ENCODE peak calls at places on chromosome X, in four cellular contexts. One of them, this sample, is unnamed.

GRCh38 chrX:80430826-80431501 is 10.7 kb downstream of the TENT5D start:
- DNase-seq in WTC11: peak; percentile 11
- DNase-seq in HepG2: no peak
- DNase-seq in K562: peak; percentile 14
- DNase-seq in this sample: peak; percentile 4

GRCh38 chrX:118702741-118703140 is 24.7 kb upstream of the IL13RA1 start:
- DNase-seq in WTC11: no peak
- DNase-seq in HepG2: peak; percentile 73
- DNase-seq in K562: no peak
- DNase-seq in this sample: no peak

GRCh38 chrX:152913354-152913753 is 15.5 kb downstream of the ZNF185 start:
- DNase-seq in WTC11: no peak
- DNase-seq in HepG2: no peak
- DNase-seq in K562: no peak
- DNase-seq in this sample: no peak

GRCh38 chrX:123648028-123648810 is 84.6 kb downstream of the THOC2 start:
- DNase-seq in WTC11: peak; percentile 60
- DNase-seq in HepG2: peak; percentile 81
- DNase-seq in K562: no peak
- DNase-seq in this sample: peak; percentile 58

GRCh38 chrX:151722241-151722846 is 6.5 kb downstream of the FATE1 start:
- DNase-seq in WTC11: peak; percentile 71
- DNase-seq in HepG2: peak; percentile 7
- DNase-seq in K562: peak; percentile 59
- DNase-seq in this sample: peak; percentile 77

GRCh38 chrX:15293471-15293870 is 22.0 kb downstream of the ASB11 start:
- DNase-seq in WTC11: no peak
- DNase-seq in HepG2: no peak
- DNase-seq in K562: no peak
- DNase-seq in this sample: no peak

GRCh38 chrX:24208494-24209240 is 59.1 kb downstream of the ZFX start:
- DNase-seq in WTC11: no peak
- DNase-seq in HepG2: no peak
- DNase-seq in K562: no peak
- DNase-seq in this sample: no peak

GRCh38 chrX:8345473-8345872 is 119.2 kb upstream of the VCX3B start:
- DNase-seq in WTC11: no peak
- DNase-seq in HepG2: peak; percentile 3
- DNase-seq in K562: no peak
- DNase-seq in this sample: no peak

GRCh38 chrX:112043997-112044396 is 38.6 kb downstream of the TRPC5 start:
- DNase-seq in WTC11: no peak
- DNase-seq in HepG2: no peak
- DNase-seq in K562: no peak
- DNase-seq in this sample: no peak

GRCh38 chrX:30831082-30831481 is 58.0 kb downstream of the TAB3 start:
- DNase-seq in WTC11: no peak
- DNase-seq in HepG2: no peak
- DNase-seq in K562: no peak
- DNase-seq in this sample: no peak

GRCh38 chrX:153646620-153647373 is at the start of gene DUSP9:
- DNase-seq in WTC11: peak; percentile 49
- DNase-seq in HepG2: peak; percentile 83
- DNase-seq in K562: peak; percentile 79
- DNase-seq in this sample: peak; percentile 69

GRCh38 chrX:71103110-71103983 is 3.2 kb downstream of the CXorf65 start:
- DNase-seq in WTC11: peak; percentile 66
- DNase-seq in HepG2: no peak
- DNase-seq in K562: peak; percentile 94
- DNase-seq in this sample: no peak

GRCh38 chrX:29617276-29617675 is 598.1 kb upstream of the MAGEB2 start:
- DNase-seq in WTC11: no peak
- DNase-seq in HepG2: no peak
- DNase-seq in K562: no peak
- DNase-seq in this sample: no peak

GRCh38 chrX:153554519-153555167 is 37.2 kb downstream of the ATP2B3 start:
- DNase-seq in WTC11: peak; percentile 74
- DNase-seq in HepG2: peak; percentile 27
- DNase-seq in K562: peak; percentile 68
- DNase-seq in this sample: peak; percentile 81

GRCh38 chrX:16743604-16744325 is 24.4 kb downstream of the SYAP1 start:
- DNase-seq in WTC11: no peak
- DNase-seq in HepG2: no peak
- DNase-seq in K562: no peak
- DNase-seq in this sample: no peak

GRCh38 chrX:106499473-106499872 is 112.3 kb upstream of the RADX start:
- DNase-seq in WTC11: no peak
- DNase-seq in HepG2: no peak
- DNase-seq in K562: no peak
- DNase-seq in this sample: no peak

GRCh38 chrX:19981987-19982386 is 8.9 kb downstream of the BCLAF3 start:
- DNase-seq in WTC11: no peak
- DNase-seq in HepG2: no peak
- DNase-seq in K562: no peak
- DNase-seq in this sample: no peak

GRCh38 chrX:19640693-19641374 is 125.5 kb upstream of the MAP3K15 start:
- DNase-seq in WTC11: no peak
- DNase-seq in HepG2: no peak
- DNase-seq in K562: peak; percentile 7
- DNase-seq in this sample: no peak

GRCh38 chrX:136495043-136495442 is 2.3 kb upstream of the HTATSF1 start:
- DNase-seq in WTC11: no peak
- DNase-seq in HepG2: no peak
- DNase-seq in K562: no peak
- DNase-seq in this sample: no peak

GRCh38 chrX:44432641-44433040 is 89.2 kb upstream of the EFHC2 start:
- DNase-seq in WTC11: no peak
- DNase-seq in HepG2: no peak
- DNase-seq in K562: no peak
- DNase-seq in this sample: no peak

GRCh38 chrX:107826286-107827136 is 845 bp downstream of the MID2 start:
- DNase-seq in WTC11: peak; percentile 48
- DNase-seq in HepG2: no peak
- DNase-seq in K562: no peak
- DNase-seq in this sample: peak; percentile 80

GRCh38 chrX:133335027-133335426 is 80.3 kb downstream of the GPC4 start:
- DNase-seq in WTC11: no peak
- DNase-seq in HepG2: no peak
- DNase-seq in K562: peak; percentile 12
- DNase-seq in this sample: peak; percentile 39

DNA sequence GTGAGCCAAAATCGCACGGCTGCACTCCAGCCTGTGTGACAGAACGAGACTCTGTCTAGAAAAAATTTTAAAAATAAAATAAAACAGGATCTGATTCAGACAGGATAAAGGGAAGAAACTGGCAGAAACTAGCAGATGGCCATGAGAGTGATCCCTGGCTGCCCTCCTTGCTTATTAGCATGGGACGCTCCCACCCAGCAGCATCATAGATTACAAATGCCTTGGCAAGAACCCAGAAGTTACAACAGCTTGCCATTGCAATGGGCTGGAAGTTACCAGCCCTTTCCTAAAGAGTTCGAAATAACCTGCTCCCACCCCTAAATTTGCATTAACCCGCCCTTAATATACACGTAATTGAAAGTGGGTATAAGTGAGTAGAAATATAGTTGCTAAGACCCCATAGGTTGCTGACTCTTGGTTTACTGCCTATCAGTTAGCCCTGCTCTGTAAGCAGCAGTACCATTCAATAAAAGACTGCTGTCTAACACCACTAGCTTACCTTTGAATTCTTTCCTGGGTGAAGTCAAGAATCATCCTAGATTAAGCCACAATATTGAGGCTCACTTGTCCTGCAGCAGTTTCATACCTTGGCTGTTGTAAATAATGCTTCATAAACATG is 9.1 kb upstream of the XAGE2 start:
- DNase-seq in WTC11: no peak
- DNase-seq in HepG2: no peak
- DNase-seq in K562: peak; percentile 15
- DNase-seq in this sample: no peak
- TF ChIP-seq SP1 in WTC11: no peak
- TF ChIP-seq SP1 in HepG2: no peak
- TF ChIP-seq SP1 in K562: no peak
- TF ChIP-seq SP1 in this sample: no peak

GRCh38 chrX:10800776-10801175 is 180.4 kb upstream of the MID1 start:
- DNase-seq in WTC11: no peak
- DNase-seq in HepG2: no peak
- DNase-seq in K562: no peak
- DNase-seq in this sample: no peak

GRCh38 chrX:10794203-10794630 is 173.8 kb upstream of the MID1 start:
- DNase-seq in WTC11: no peak
- DNase-seq in HepG2: no peak
- DNase-seq in K562: no peak
- DNase-seq in this sample: peak; percentile 12

GRCh38 chrX:10797493-10797892 is 177.1 kb upstream of the MID1 start:
- DNase-seq in WTC11: no peak
- DNase-seq in HepG2: no peak
- DNase-seq in K562: no peak
- DNase-seq in this sample: no peak

DNA sequence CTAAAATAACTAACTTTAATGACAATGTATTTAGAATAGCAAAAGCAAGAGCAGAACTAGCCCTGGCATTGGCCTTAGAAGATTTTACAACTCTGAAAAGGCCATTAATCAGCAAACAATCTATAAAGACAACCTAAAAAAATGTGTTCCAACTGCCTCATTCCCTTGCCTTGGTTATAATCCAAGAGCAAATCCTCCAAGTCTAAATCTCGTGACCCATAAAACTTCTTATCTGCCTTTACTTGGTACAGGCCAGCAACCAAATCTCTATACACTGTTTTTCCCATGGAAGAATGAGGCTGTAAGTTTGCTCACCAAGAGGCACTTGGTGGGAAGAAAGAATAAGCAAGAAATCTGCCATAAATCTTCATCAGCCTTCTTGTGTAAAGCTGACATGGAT is 175.3 kb upstream of the MID1 start:
- DNase-seq in WTC11: no peak
- DNase-seq in HepG2: no peak
- DNase-seq in K562: no peak
- DNase-seq in this sample: peak; percentile 15
- TF ChIP-seq ELF4 in WTC11: no peak
- TF ChIP-seq ELF4 in HepG2: no peak
- TF ChIP-seq ELF4 in K562: no peak
- TF ChIP-seq ELF4 in this sample: no peak

GRCh38 chrX:56947695-56948094 is 47.6 kb downstream of the SPIN3 start:
- DNase-seq in WTC11: no peak
- DNase-seq in HepG2: no peak
- DNase-seq in K562: no peak
- DNase-seq in this sample: no peak

GRCh38 chrX:56943264-56943663 is 52.1 kb downstream of the SPIN3 start:
- DNase-seq in WTC11: no peak
- DNase-seq in HepG2: no peak
- DNase-seq in K562: no peak
- DNase-seq in this sample: no peak
- TF ChIP-seq SP1 in WTC11: no peak
- TF ChIP-seq SP1 in HepG2: no peak
- TF ChIP-seq SP1 in K562: no peak
- TF ChIP-seq SP1 in this sample: no peak

DNA sequence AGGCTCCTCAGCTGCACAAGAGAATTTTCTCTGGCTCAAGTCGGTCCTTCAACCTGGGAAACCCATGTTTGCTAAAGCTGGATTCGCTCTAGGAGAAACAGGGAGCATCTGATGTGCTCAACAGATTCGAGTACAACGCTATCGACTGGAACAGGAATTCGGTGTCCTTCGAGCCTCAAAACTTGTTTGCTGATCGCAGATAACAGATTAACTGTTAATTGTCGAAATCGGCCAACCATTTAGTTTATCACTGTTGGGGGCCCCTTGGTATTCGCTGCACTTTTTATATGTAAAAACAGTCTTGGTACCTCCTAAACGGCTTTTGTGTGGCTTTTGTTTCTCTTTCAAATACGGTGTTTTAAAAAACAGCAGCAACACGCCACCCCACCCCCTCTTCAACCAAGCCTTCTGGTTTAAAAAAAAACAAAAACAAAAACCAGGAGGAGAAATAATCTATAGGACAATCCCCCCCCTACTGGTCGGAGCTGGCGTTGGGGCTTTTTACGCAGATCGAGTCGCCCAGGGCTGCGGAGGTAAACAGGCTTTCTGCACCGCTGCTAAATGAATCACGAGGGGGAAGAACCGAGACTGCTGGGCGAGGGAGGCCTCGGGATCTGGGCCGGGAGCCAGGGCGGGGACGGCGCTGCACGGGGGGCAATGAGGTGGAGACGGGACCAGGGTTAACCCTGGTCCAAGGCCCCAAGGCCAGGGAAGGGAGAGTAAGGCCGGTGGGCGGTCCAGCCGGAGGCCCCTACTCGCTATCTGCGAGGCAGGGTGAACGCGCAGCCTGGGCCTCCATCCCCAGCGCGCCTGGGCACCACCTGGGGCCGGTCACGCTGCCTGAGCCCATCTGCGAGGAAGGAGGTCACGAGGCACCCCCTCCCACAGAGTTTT is 71.7 kb upstream of the BCOR start:
- DNase-seq in WTC11: peak; percentile 80
- DNase-seq in HepG2: peak; percentile 70
- DNase-seq in K562: peak; percentile 77
- DNase-seq in this sample: no peak
- TF ChIP-seq ELF4 in WTC11: no peak
- TF ChIP-seq ELF4 in HepG2: no peak
- TF ChIP-seq ELF4 in K562: no peak
- TF ChIP-seq ELF4 in this sample: no peak

GRCh38 chrX:12721042-12721441 is 70.2 kb upstream of the PRPS2 start:
- DNase-seq in WTC11: peak; percentile 40
- DNase-seq in HepG2: no peak
- DNase-seq in K562: no peak
- DNase-seq in this sample: peak; percentile 11
- TF ChIP-seq SP1 in WTC11: no peak
- TF ChIP-seq SP1 in HepG2: no peak
- TF ChIP-seq SP1 in K562: no peak
- TF ChIP-seq SP1 in this sample: no peak

DNA sequence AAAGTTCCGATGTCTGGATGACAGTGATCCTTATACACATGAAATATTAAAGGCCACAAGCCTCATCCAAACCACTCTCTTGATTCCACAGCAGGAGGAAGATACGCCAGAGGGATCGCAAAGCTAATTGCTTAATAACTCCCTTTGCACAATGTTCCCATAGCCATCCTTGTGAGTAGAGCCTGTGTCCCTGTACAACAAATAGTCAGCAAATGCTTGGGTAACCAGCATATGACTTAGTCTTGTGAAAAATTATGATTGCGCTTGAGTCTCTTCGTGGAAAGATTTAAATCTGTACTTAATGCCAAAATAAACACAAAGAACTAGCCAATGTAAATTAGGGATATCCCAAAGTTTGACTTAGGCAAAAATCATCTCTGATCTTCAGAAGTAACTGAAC is 31.5 kb downstream of the SLC9A7 start:
- DNase-seq in WTC11: no peak
- DNase-seq in HepG2: no peak
- DNase-seq in K562: no peak
- DNase-seq in this sample: no peak
- TF ChIP-seq ELF4 in WTC11: no peak
- TF ChIP-seq ELF4 in HepG2: no peak
- TF ChIP-seq ELF4 in K562: no peak
- TF ChIP-seq ELF4 in this sample: no peak